ENCODE peak calls at places on chromosomes 4 and X, in ten cellular contexts. B, F, I, R, S, X, Q, G, N and L are unnamed samples.

GRCh38 chr4:121764702-121765367 is at the start of gene SMIM43:
- DNase-seq in B (no peak), F (no peak), I (peak), R (no peak), S (peak), X (no peak), Q (no peak), G (no peak), N (peak), L (peak)

GRCh38 chrX:21806691-21807090 is 32.7 kb upstream of the MBTPS2 start:
- DNase-seq in B (peak), F (peak), I (no peak), R (no peak), S (no peak), X (no peak), Q (no peak), G (no peak), N (peak), L (no peak)

GRCh38 chrX:82816001-82816400 is 692.1 kb upstream of the POU3F4 start:
- DNase-seq in B (no peak), F (no peak), I (no peak), R (no peak), S (no peak), X (no peak), Q (no peak), G (no peak), N (no peak), L (no peak)

GRCh38 chrX:116490091-116490490 is 27.3 kb upstream of the CT83 start:
- DNase-seq in B (peak), F (peak), I (no peak), R (no peak), S (no peak), X (no peak), Q (no peak), G (no peak), N (peak), L (no peak)

GRCh38 chr4:1206299-1207156 is 34.1 kb upstream of the SPON2 start:
- DNase-seq in B (no peak), F (no peak), I (no peak), R (peak), S (peak), X (peak), Q (no peak), G (peak), N (no peak), L (no peak)

GRCh38 chrX:7068939-7069367 is 78.6 kb upstream of the STS start:
- DNase-seq in B (no peak), F (no peak), I (no peak), R (no peak), S (no peak), X (no peak), Q (no peak), G (peak), N (peak), L (no peak)

GRCh38 chr4:6884341-6884870 is 25.2 kb upstream of the TBC1D14 start:
- DNase-seq in B (no peak), F (no peak), I (no peak), R (no peak), S (no peak), X (no peak), Q (no peak), G (no peak), N (no peak), L (no peak)

GRCh38 chr4:151887151-151887815 is 126.5 kb upstream of the GATB start:
- DNase-seq in B (peak), F (peak), I (no peak), R (no peak), S (no peak), X (no peak), Q (no peak), G (no peak), N (no peak), L (no peak)

GRCh38 chrX:87664381-87664780 is 146.8 kb downstream of the KLHL4 start:
- DNase-seq in B (peak), F (peak), I (no peak), R (no peak), S (no peak), X (no peak), Q (no peak), G (no peak), N (peak), L (no peak)

GRCh38 chr4:149823770-149824221 is 8.2 kb upstream of the IQCM start:
- DNase-seq in B (peak), F (peak), I (no peak), R (no peak), S (no peak), X (no peak), Q (peak), G (no peak), N (peak), L (no peak)

GRCh38 chrX:68928401-68928800 is 99.6 kb downstream of the EFNB1 start:
- DNase-seq in B (no peak), F (no peak), I (no peak), R (no peak), S (no peak), X (no peak), Q (no peak), G (no peak), N (no peak), L (no peak)

GRCh38 chrX:118261136-118261535 is 84.8 kb upstream of the WDR44 start:
- DNase-seq in B (no peak), F (no peak), I (no peak), R (no peak), S (no peak), X (no peak), Q (no peak), G (no peak), N (no peak), L (no peak)

GRCh38 chrX:79181401-79181800 is 36.9 kb downstream of the GPR174 start:
- DNase-seq in B (no peak), F (no peak), I (no peak), R (no peak), S (no peak), X (no peak), Q (no peak), G (no peak), N (no peak), L (no peak)

GRCh38 chr4:32858971-32859370 is 2138.8 kb downstream of the PCDH7 start:
- DNase-seq in B (peak), F (peak), I (no peak), R (no peak), S (no peak), X (no peak), Q (no peak), G (no peak), N (peak), L (no peak)

GRCh38 chr4:173057442-173057841 is 111.2 kb upstream of the GALNT7 start:
- DNase-seq in B (peak), F (peak), I (no peak), R (no peak), S (no peak), X (no peak), Q (no peak), G (no peak), N (no peak), L (no peak)

GRCh38 chr4:21775703-21776102 is 172.9 kb downstream of the KCNIP4 start:
- DNase-seq in B (no peak), F (no peak), I (no peak), R (no peak), S (no peak), X (no peak), Q (no peak), G (no peak), N (no peak), L (no peak)

GRCh38 chr4:161208564-161208963 is 955.2 kb downstream of the FSTL5 start:
- DNase-seq in B (no peak), F (no peak), I (no peak), R (no peak), S (no peak), X (no peak), Q (no peak), G (no peak), N (no peak), L (no peak)

GRCh38 chr4:54185871-54186270 is 43.2 kb upstream of the PDGFRA start:
- DNase-seq in B (no peak), F (no peak), I (no peak), R (no peak), S (no peak), X (no peak), Q (no peak), G (no peak), N (no peak), L (no peak)

GRCh38 chrX:104255465-104255864 is 732 bp upstream of the ESX1 start:
- DNase-seq in B (no peak), F (no peak), I (no peak), R (no peak), S (no peak), X (no peak), Q (no peak), G (no peak), N (no peak), L (no peak)

GRCh38 chrX:104250470-104250869 is 4.3 kb downstream of the ESX1 start:
- DNase-seq in B (no peak), F (no peak), I (no peak), R (no peak), S (no peak), X (no peak), Q (no peak), G (no peak), N (no peak), L (no peak)

GRCh38 chrX:104254442-104255115 is at the start of gene ESX1:
- DNase-seq in B (peak), F (peak), I (peak), R (no peak), S (no peak), X (no peak), Q (no peak), G (no peak), N (no peak), L (no peak)

GRCh38 chrX:104253567-104254441 is 929 bp downstream of the ESX1 start:
- DNase-seq in B (no peak), F (no peak), I (peak), R (no peak), S (no peak), X (no peak), Q (no peak), G (no peak), N (no peak), L (no peak)
- TF ChIP-seq CTCF in B (no peak), F (no peak), I (peak), R (no peak), S (no peak), X (no peak), Q (peak), G (no peak), N (no peak), L (no peak)

GRCh38 chr4:113907559-113907958 is 71.9 kb downstream of the ARSJ start:
- DNase-seq in B (no peak), F (no peak), I (no peak), R (no peak), S (no peak), X (no peak), Q (no peak), G (no peak), N (no peak), L (no peak)

GRCh38 chr4:113899260-113900177 is 79.9 kb downstream of the ARSJ start:
- DNase-seq in B (no peak), F (no peak), I (no peak), R (no peak), S (no peak), X (no peak), Q (no peak), G (no peak), N (no peak), L (no peak)

GRCh38 chr4:113905301-113905700 is 74.1 kb downstream of the ARSJ start:
- DNase-seq in B (no peak), F (no peak), I (no peak), R (no peak), S (no peak), X (no peak), Q (no peak), G (no peak), N (no peak), L (no peak)

GRCh38 chr4:113901994-113902787 is 77.3 kb downstream of the ARSJ start:
- DNase-seq in B (peak), F (no peak), I (no peak), R (peak), S (peak), X (peak), Q (no peak), G (no peak), N (no peak), L (no peak)
- TF ChIP-seq CTCF in B (peak), F (no peak), I (no peak), R (peak), S (no peak), X (peak), Q (no peak), G (no peak), N (no peak), L (no peak)

GRCh38 chrX:110466790-110467189 is 108.1 kb downstream of the RTL9 start:
- DNase-seq in B (no peak), F (no peak), I (no peak), R (no peak), S (no peak), X (no peak), Q (no peak), G (no peak), N (no peak), L (no peak)

DNA sequence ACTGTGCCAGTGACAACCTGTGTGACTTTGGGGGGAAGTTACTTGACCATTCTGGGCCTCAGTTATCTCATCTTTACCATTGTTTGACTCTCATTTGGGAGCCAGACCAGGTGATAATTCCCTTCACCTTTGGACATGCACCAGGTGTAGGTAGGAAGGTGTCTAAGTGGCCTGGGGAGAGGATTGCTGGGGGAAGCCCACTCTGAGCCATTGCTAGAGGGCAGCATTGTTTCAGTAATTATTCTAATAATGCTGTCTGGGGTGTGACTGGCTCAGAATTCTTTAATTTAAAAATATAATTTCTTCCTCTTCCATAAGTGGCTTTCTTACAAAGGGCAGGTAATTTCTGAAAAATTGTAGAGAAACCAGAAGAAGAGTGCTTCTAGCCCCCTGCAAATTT is 104.3 kb downstream of the RTL9 start:
- DNase-seq in B (no peak), F (peak), I (no peak), R (no peak), S (no peak), X (no peak), Q (no peak), G (no peak), N (no peak), L (no peak)
- TF ChIP-seq CTCF in B (no peak), F (peak), I (no peak), R (no peak), S (no peak), X (peak), Q (no peak), G (no peak), N (no peak), L (no peak)

GRCh38 chr4:26583538-26583864 is 383 bp upstream of the TBC1D19 start:
- DNase-seq in B (peak), F (no peak), I (no peak), R (no peak), S (no peak), X (no peak), Q (no peak), G (no peak), N (no peak), L (no peak)

GRCh38 chr4:26579169-26579568 is 4.7 kb upstream of the TBC1D19 start:
- DNase-seq in B (no peak), F (no peak), I (no peak), R (no peak), S (no peak), X (no peak), Q (no peak), G (no peak), N (no peak), L (no peak)

GRCh38 chr4:26589699-26590098 is 5.8 kb downstream of the TBC1D19 start:
- DNase-seq in B (no peak), F (no peak), I (no peak), R (no peak), S (no peak), X (no peak), Q (no peak), G (no peak), N (no peak), L (no peak)

GRCh38 chr4:26584725-26585124 is 841 bp downstream of the TBC1D19 start:
- DNase-seq in B (peak), F (peak), I (no peak), R (no peak), S (no peak), X (no peak), Q (no peak), G (no peak), N (no peak), L (no peak)

GRCh38 chr4:26583865-26584652 is at the start of gene TBC1D19:
- DNase-seq in B (peak), F (peak), I (peak), R (peak), S (peak), X (peak), Q (peak), G (peak), N (peak), L (peak)
- TF ChIP-seq CTCF in B (no peak), F (no peak), I (no peak), R (no peak), S (no peak), X (no peak), Q (no peak), G (no peak), N (no peak), L (no peak)

GRCh38 chrX:64642482-64642881 is 247.2 kb upstream of the MTMR8 start:
- DNase-seq in B (no peak), F (no peak), I (no peak), R (no peak), S (no peak), X (no peak), Q (no peak), G (no peak), N (no peak), L (no peak)
- TF ChIP-seq CTCF in B (no peak), F (peak), I (peak), R (no peak), S (no peak), X (no peak), Q (no peak), G (no peak), N (no peak), L (peak)

DNA sequence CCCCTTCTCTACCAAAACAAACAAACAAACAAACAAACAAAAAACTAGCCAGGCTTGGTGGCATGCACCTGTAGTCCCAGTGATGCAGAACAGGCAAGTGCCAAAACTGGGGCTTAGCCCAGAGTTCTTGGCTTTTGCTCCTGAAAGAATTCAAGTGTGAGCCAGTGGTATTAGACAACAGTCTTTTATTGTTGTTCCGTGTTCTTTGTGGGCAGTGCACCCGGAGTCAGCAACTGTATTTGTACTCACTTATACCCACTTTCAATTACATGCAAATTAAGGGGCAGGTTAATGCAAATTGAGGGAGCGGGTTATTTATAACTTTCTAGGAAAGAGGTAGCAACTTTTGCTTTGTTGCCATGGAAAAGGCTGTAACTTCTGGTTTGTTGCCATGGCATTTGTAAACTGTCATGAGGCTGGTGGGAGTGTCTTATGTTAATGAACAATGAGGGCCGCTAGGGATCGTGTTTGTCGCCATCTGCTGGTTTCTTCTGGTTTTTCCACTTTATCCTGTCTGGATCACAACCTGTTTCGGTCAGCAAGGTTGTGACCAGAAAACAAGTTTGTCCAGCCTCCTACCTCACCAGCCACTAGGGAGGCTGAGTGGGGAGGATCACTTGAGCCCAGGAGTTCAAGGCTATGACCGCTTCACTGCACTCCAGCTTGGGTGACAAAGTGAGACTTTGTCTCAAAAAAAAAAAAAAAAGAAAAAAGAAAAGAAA is 88.8 kb upstream of the ESX1 start:
- DNase-seq in B (peak), F (peak), I (peak), R (no peak), S (no peak), X (no peak), Q (no peak), G (no peak), N (peak), L (no peak)
- TF ChIP-seq CTCF in B (peak), F (peak), I (peak), R (peak), S (no peak), X (peak), Q (peak), G (peak), N (peak), L (peak)

DNA sequence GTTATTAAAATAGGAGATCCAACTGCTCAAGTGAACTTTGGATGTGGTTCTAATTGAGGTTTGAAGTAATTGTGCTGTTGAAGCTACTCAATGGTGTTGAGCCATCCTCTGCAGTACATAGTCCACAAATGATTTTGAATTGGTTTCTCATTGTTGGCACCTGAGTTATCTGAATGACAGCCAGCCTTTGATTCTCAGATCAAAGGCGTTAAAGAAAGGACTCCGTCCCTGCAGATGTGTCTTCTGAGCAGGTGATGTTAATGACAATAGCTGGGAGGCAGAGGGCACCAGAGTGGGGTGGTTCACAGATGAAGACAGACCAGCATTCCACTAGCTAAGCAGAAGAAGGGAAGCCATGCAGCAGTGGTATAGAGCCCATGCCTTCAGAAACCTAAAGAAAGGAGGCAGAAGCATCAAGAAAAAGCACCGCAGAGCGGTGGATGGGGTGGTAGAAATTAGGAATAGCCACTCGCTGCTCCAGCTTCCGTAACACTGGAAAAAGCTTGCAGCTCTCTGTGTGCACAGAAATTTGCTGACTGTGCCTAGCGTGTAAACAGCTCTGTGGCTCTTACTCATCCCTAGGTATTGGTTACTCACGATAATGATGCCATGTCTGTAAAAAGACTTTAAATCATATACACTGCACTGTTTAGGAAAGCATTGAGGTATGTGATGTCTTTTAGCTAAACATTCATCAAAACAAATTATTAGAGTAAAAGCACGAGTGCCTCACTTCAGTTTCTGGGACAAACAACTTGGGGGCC is 79.2 kb upstream of the CLCN4 start:
- DNase-seq in B (peak), F (peak), I (no peak), R (no peak), S (no peak), X (no peak), Q (no peak), G (no peak), N (no peak), L (no peak)
- TF ChIP-seq CTCF in B (no peak), F (no peak), I (no peak), R (no peak), S (no peak), X (no peak), Q (no peak), G (no peak), N (no peak), L (no peak)

DNA sequence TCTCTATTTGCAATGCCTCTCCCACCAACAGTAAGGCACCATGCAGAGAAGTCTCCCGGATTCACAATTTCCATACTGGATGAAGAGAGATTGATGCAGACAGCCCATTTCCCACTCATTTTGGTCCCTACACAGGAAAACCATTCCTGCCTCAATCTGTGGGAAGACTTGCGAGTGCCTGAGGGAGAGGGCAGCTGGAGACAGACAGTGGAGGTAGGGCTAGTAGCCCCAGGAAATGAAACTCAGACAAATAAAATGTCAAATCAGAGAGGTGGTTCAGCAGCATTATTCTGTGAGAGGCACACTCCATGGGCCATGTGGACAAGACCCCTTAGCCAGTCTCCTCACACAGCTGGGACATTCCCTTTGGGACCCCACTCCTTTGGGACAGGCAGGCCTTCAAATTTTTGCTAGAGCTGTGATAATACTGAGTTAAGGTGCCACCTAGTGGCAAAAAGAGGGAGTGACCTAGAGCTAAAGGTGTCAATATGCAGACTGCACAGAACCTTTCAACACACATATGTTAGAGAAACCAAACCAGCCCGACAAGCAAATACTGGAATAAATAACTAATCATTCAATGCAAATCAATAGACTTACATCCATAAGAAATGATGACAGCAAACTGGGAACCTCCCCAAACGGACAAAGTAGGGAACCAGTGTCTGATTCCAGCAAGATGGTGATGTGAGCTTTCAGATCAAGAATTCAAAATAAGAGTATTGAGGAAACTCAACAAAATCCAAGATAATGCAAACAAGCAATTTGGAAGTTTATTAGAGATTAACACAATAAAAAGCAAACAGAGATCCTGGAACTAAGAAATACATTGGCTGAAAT is 1865.3 kb upstream of the AGA start:
- DNase-seq in B (peak), F (peak), I (peak), R (no peak), S (no peak), X (no peak), Q (peak), G (no peak), N (peak), L (no peak)
- TF ChIP-seq CTCF in B (peak), F (peak), I (peak), R (no peak), S (peak), X (peak), Q (peak), G (peak), N (peak), L (peak)

GRCh38 chr4:145868637-145869409 is 69.8 kb downstream of the ZNF827 start:
- DNase-seq in B (no peak), F (peak), I (no peak), R (no peak), S (no peak), X (no peak), Q (no peak), G (no peak), N (no peak), L (no peak)
- TF ChIP-seq CTCF in B (no peak), F (peak), I (peak), R (no peak), S (no peak), X (no peak), Q (peak), G (peak), N (peak), L (peak)